ENCODE peak calls at places on chromosomes 16 and 17, in six cellular contexts. H, R, A, O, I and D are unnamed samples.

GRCh38 chr16:72530434-72530833 is 358.5 kb upstream of the PMFBP1 start:
- DNase-seq in H (no peak), R (no peak), A (no peak), O (peak), I (peak), D (no peak)

GRCh38 chr17:7294614-7295153 is at the start of gene YBX2:
- DNase-seq in H (peak), R (no peak), A (peak), O (no peak), I (no peak), D (no peak)

GRCh38 chr17:82781894-82782274 is 30.0 kb downstream of the TBCD start:
- DNase-seq in H (peak), R (no peak), A (peak), O (peak), I (peak), D (peak)

GRCh38 chr16:6250516-6250915 is 1082.1 kb upstream of the RBFOX1 start:
- DNase-seq in H (peak), R (no peak), A (no peak), O (no peak), I (no peak), D (no peak)

GRCh38 chr17:51817955-51818354 is 340.6 kb downstream of the CA10 start:
- DNase-seq in H (no peak), R (no peak), A (no peak), O (no peak), I (no peak), D (no peak)

GRCh38 chr17:11330871-11331270 is 89.9 kb downstream of the SHISA6 start:
- DNase-seq in H (no peak), R (no peak), A (peak), O (peak), I (no peak), D (peak)

GRCh38 chr17:2940352-2940751 is 123.1 kb downstream of the OR1D5 start:
- DNase-seq in H (peak), R (no peak), A (peak), O (no peak), I (no peak), D (no peak)

GRCh38 chr16:58614212-58614611 is 15.4 kb downstream of the CNOT1 start:
- DNase-seq in H (no peak), R (no peak), A (no peak), O (peak), I (peak), D (no peak)

GRCh38 chr17:63477471-63478440 is 895 bp downstream of the ACE start:
- DNase-seq in H (no peak), R (no peak), A (no peak), O (no peak), I (no peak), D (peak)

GRCh38 chr17:78351449-78352006 is 8.3 kb downstream of the SOCS3 start:
- DNase-seq in H (no peak), R (peak), A (peak), O (peak), I (peak), D (no peak)

GRCh38 chr16:72270531-72270930 is 98.6 kb upstream of the PMFBP1 start:
- DNase-seq in H (no peak), R (no peak), A (no peak), O (no peak), I (peak), D (no peak)

GRCh38 chr16:85416267-85417109 is 196.6 kb upstream of the GSE1 start:
- DNase-seq in H (no peak), R (no peak), A (peak), O (no peak), I (no peak), D (peak)

GRCh38 chr17:73697872-73698271 is 53.6 kb upstream of the SDK2 start:
- DNase-seq in H (peak), R (no peak), A (no peak), O (no peak), I (no peak), D (peak)

GRCh38 chr16:59886021-59886420 is 1151.9 kb upstream of the GOT2 start:
- DNase-seq in H (peak), R (peak), A (peak), O (peak), I (peak), D (peak)